ENCODE peak calls at places on chromosomes 16 and 17, in eight cellular contexts. R is EL, N is T-helper 17 cell, T is HT1080, Q is heart left ventricle, K is DMS 273 treated with DMSO at 0.1 percent for 48 hours, Z is KBM-7, G is posterior vena cava. B is an unnamed sample.

GRCh38 chr17:17200311-17200710 is 5.8 kb downstream of the PLD6 start:
- DNase-seq in R (no peak), N (no peak), T (no peak), Q (no peak), K (no peak), Z (no peak), G (no peak), B (no peak)

GRCh38 chr16:86224629-86225028 is 285.7 kb upstream of the FOXF1 start:
- DNase-seq in R (no peak), N (no peak), T (no peak), Q (no peak), K (no peak), Z (no peak), G (no peak), B (no peak)

GRCh38 chr17:78239489-78239931 is 8.1 kb downstream of the TMEM235 start:
- DNase-seq in R (no peak), N (no peak), T (no peak), Q (no peak), K (no peak), Z (peak), G (no peak), B (peak)

GRCh38 chr17:55607736-55608341 is 96.6 kb upstream of the SMIM36 start:
- DNase-seq in R (peak), N (no peak), T (peak), Q (peak), K (no peak), Z (no peak), G (no peak), B (no peak)

GRCh38 chr16:29812754-29813643 is 1.0 kb downstream of the PRRT2 start:
- DNase-seq in R (no peak), N (no peak), T (no peak), Q (no peak), K (no peak), Z (no peak), G (no peak), B (no peak)

GRCh38 chr17:50817838-50818237 is 17.5 kb upstream of the WFIKKN2 start:
- DNase-seq in R (peak), N (no peak), T (peak), Q (no peak), K (no peak), Z (no peak), G (no peak), B (no peak)

GRCh38 chr17:79272220-79272619 is 197.6 kb downstream of the ENGASE start:
- DNase-seq in R (no peak), N (no peak), T (no peak), Q (no peak), K (no peak), Z (no peak), G (no peak), B (no peak)

GRCh38 chr17:59804910-59805381 is 87.8 kb downstream of the TUBD1 start:
- DNase-seq in R (no peak), N (no peak), T (no peak), Q (no peak), K (peak), Z (peak), G (no peak), B (peak)

GRCh38 chr16:82108101-82108500 is 61.9 kb downstream of the MPHOSPH6 start:
- DNase-seq in R (no peak), N (no peak), T (no peak), Q (no peak), K (no peak), Z (no peak), G (no peak), B (no peak)

GRCh38 chr16:85832578-85833539 is 33.4 kb downstream of the COX4I1 start:
- DNase-seq in R (no peak), N (no peak), T (no peak), Q (no peak), K (no peak), Z (peak), G (peak), B (peak)

GRCh38 chr17:16463341-16464000 is 28.5 kb downstream of the LRRC75A start:
- DNase-seq in R (peak), N (no peak), T (no peak), Q (peak), K (peak), Z (no peak), G (no peak), B (no peak)

GRCh38 chr17:28404812-28405570 is 1.0 kb downstream of the SLC46A1 start:
- DNase-seq in R (no peak), N (no peak), T (no peak), Q (no peak), K (no peak), Z (no peak), G (no peak), B (no peak)

GRCh38 chr17:42563543-42563942 is 1.6 kb downstream of the COASY start:
- DNase-seq in R (peak), N (no peak), T (peak), Q (no peak), K (no peak), Z (no peak), G (no peak), B (no peak)

GRCh38 chr17:36550491-36551417 is 6.0 kb downstream of the GGNBP2 start:
- DNase-seq in R (no peak), N (no peak), T (no peak), Q (no peak), K (no peak), Z (peak), G (no peak), B (peak)

GRCh38 chr17:17944743-17945142 is 27.5 kb downstream of the TOM1L2 start:
- DNase-seq in R (no peak), N (no peak), T (no peak), Q (no peak), K (no peak), Z (no peak), G (no peak), B (no peak)